ENCODE peak calls at places on chromosomes 3 and 15, in nine cellular contexts. I, F, J, S, A, P, Q, E and O are unnamed samples.

GRCh38 chr3:2206536-2206935 is 107.9 kb downstream of the CNTN4 start:
- DNase-seq in A (no peak), F (no peak), E (no peak), I (no peak), J (no peak), S (no peak), P (no peak), Q (no peak), O (no peak)

GRCh38 chr3:28240440-28240839 is 979 bp upstream of the CMC1 start:
- DNase-seq in I (peak), E (no peak), A (no peak), J (peak), P (no peak), Q (peak), S (no peak), F (no peak), O (no peak)

GRCh38 chr3:157103280-157103679 is 56.7 kb downstream of the CCNL1 start:
- DNase-seq in P (no peak), S (peak), J (no peak), A (no peak), E (no peak), Q (no peak), I (no peak), F (no peak), O (no peak)

GRCh38 chr15:49134683-49135341 is 20.6 kb downstream of the COPS2 start:
- DNase-seq in I (no peak), E (no peak), A (peak), P (no peak), Q (peak), S (no peak), J (no peak), F (peak), O (no peak)

GRCh38 chr3:25789209-25789595 is 688 bp upstream of the OXSM start:
- DNase-seq in A (no peak), E (no peak), F (no peak), S (no peak), J (no peak), P (no peak), I (no peak), Q (no peak), O (no peak)

GRCh38 chr15:79942656-79943481 is 28.1 kb downstream of the BCL2A1 start:
- DNase-seq in A (peak), I (no peak), E (peak), F (peak), S (no peak), Q (no peak), J (no peak), P (no peak), O (peak)

GRCh38 chr15:78914027-78914764 is 30.6 kb downstream of the CTSH start:
- DNase-seq in I (peak), A (peak), J (peak), F (peak), S (no peak), Q (no peak), E (no peak), P (peak), O (peak)

GRCh38 chr3:121979246-121979645 is 42.8 kb downstream of the ILDR1 start:
- DNase-seq in J (no peak), S (no peak), P (no peak), A (no peak), E (peak), Q (no peak), I (no peak), F (no peak), O (peak)

GRCh38 chr3:63674586-63674985 is 22.1 kb downstream of the SNTN start:
- DNase-seq in P (no peak), S (no peak), A (no peak), F (no peak), E (no peak), Q (no peak), J (no peak), I (no peak), O (no peak)

GRCh38 chr3:128461731-128462130 is 5.0 kb downstream of the DNAJB8 start:
- DNase-seq in S (no peak), F (no peak), P (no peak), Q (no peak), J (no peak), I (no peak), E (no peak), A (no peak), O (no peak)

GRCh38 chr15:25251700-25252390 is 187.0 kb downstream of the UBE3A start:
- DNase-seq in F (no peak), E (no peak), Q (no peak), P (no peak), J (no peak), S (no peak), I (no peak), A (no peak), O (no peak)

GRCh38 chr3:45640724-45641361 is 46.3 kb downstream of the LIMD1 start:
- DNase-seq in A (no peak), P (no peak), F (no peak), Q (no peak), E (peak), J (no peak), I (no peak), S (no peak), O (no peak)

GRCh38 chr3:165920984-165921383 is 83.8 kb upstream of the BCHE start:
- DNase-seq in A (no peak), I (no peak), J (no peak), P (no peak), F (no peak), E (no peak), S (no peak), Q (no peak), O (no peak)

GRCh38 chr3:185992801-185993467 is 55.1 kb upstream of the TRA2B start:
- DNase-seq in I (no peak), S (no peak), J (no peak), Q (no peak), F (peak), P (no peak), A (peak), E (no peak), O (no peak)

GRCh38 chr3:85576091-85576690 is 617.4 kb downstream of the CADM2 start:
- DNase-seq in I (peak), P (peak), A (peak), S (peak), E (peak), J (peak), F (no peak), Q (peak), O (peak)

GRCh38 chr3:172142074-172143059 is 103.0 kb downstream of the FNDC3B start:
- DNase-seq in J (peak), E (peak), S (peak), Q (peak), A (peak), I (peak), F (peak), P (no peak), O (peak)

GRCh38 chr3:22245122-22245521 is 494.1 kb upstream of the ZNF385D start:
- DNase-seq in F (peak), S (no peak), A (peak), E (peak), I (peak), P (no peak), Q (no peak), J (no peak), O (peak)

GRCh38 chr3:105137911-105138310 is 228.8 kb upstream of the ALCAM start:
- DNase-seq in Q (no peak), P (no peak), A (peak), E (no peak), F (no peak), J (no peak), I (no peak), S (no peak), O (no peak)

GRCh38 chr15:23370578-23370977 is 16.0 kb downstream of the GOLGA8S start:
- DNase-seq in J (no peak), E (no peak), A (no peak), F (no peak), S (no peak), Q (no peak), I (no peak), P (no peak), O (no peak)
- H3K4me2 ChIP-seq in J (no peak), E (no peak), A (no peak), F (no peak), S (no peak), Q (no peak), I (no peak), P (no peak), O (no peak)

DNA sequence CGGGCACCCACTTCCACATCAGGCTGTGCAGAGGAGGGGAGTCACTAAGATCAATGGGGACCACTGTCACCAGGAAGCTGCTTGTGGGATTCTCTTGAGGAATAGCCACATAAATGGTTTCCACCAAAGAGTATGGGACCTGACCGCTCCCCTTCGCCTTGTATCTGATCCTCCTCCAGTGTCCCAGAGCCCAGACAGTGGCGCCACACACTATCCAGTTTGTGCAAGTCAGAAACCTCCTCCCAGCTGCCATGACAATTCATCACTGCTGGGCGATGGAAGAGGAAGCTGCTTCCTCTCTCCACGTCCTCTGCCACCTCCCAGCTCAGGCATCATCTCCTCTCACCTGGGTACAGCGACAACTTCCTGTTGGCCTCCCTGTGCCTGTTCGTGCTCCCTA is 147.5 kb downstream of the ALDH1A2 start:
- DNase-seq in Q (no peak), A (no peak), P (no peak), F (no peak), S (no peak), J (no peak), E (no peak), I (no peak), O (no peak)
- H3K4me3 ChIP-seq in Q (no peak), A (no peak), P (no peak), F (no peak), S (no peak), J (no peak), E (no peak), I (no peak), O (no peak)

DNA sequence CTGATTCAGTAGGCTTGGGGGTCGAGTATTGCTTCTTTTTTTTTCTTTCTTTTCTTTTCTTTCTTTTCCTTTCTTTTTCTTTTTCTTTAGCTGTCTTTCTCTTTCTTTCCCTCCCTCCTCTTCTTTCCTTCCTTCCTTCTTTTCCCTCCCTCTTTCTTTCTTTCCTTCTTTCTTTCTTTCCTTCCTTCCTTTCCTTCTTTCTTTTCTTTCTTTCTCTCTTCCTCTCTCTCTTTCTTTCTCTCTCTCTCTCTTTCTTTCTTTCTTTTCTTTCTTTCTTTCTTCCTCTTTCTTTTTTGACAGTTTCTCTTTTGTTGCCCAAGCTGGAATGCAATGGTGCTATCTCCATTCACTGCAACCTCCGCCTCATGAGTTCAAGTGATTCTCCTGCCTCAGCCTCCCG is 36.0 kb downstream of the TM4SF4 start:
- DNase-seq in F (no peak), A (no peak), S (no peak), P (no peak), Q (no peak), E (no peak), I (no peak), J (no peak), O (no peak)
- H3K4me2 ChIP-seq in F (no peak), A (no peak), S (no peak), P (no peak), Q (no peak), E (no peak), I (no peak), J (no peak), O (no peak)

DNA sequence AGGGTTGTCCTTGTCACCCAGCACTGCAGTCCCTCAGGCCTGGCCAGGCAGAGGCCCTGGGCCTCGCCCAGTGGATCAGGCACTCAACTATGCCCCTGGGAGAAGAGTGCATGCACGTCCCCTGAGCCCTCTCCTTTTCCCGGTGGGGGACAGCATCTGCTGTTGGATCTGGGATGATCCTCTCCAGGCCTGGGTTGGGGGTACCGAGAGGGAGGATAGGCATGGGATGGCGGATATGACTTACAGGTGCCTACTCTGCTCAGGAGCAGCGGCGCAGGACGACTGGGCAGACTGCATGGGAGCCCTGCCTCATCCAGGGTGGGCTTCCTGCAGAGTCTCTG is 9.0 kb upstream of the APBA2 start:
- DNase-seq in J (no peak), Q (no peak), E (no peak), I (no peak), A (no peak), S (no peak), P (no peak), F (no peak), O (no peak)
- H3K4me3 ChIP-seq in J (no peak), Q (no peak), E (no peak), I (no peak), A (no peak), S (no peak), P (no peak), F (no peak), O (no peak)

DNA sequence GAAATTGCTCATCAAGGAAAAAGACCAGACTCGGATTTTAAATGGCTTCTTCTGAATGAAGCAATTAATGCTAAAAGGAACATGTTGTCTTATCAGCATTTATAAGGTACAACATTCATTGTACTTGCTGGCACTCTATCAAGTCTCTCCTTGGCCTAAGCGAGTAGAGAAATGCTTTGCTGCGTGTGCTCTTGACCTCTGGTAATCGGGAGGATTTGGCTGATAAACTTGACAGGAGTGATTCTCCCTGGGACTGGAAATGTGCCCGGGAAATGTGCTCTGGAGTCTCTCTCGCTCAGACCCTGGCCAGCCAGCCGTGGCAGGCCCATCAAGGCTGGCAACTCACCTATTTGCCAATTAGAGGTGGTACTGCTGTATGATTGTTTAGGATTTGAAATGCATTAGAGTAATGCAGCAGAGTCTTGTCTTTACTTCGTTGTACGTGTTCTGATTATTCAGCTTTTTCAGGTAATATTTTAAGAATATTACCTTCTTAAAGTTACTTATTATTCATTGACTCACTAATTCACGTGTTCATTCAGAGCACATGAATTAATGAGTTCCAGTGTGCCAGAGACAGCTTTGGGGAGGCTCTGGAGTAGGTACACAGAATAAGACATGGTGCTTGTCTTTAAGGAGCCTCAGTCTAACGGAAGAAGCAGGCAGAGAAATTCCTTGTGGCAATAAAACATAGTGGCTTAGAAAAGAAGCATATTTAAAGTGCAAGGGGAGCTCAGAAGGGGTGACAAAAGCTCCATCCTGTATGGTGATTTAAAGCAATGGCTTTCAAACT is 48.0 kb upstream of the TPRG1 start:
- DNase-seq in I (no peak), P (no peak), S (no peak), A (peak), F (peak), J (no peak), E (no peak), Q (no peak), O (no peak)
- H3K4me2 ChIP-seq in I (no peak), P (no peak), S (no peak), A (peak), F (no peak), J (no peak), E (no peak), Q (no peak), O (no peak)

DNA sequence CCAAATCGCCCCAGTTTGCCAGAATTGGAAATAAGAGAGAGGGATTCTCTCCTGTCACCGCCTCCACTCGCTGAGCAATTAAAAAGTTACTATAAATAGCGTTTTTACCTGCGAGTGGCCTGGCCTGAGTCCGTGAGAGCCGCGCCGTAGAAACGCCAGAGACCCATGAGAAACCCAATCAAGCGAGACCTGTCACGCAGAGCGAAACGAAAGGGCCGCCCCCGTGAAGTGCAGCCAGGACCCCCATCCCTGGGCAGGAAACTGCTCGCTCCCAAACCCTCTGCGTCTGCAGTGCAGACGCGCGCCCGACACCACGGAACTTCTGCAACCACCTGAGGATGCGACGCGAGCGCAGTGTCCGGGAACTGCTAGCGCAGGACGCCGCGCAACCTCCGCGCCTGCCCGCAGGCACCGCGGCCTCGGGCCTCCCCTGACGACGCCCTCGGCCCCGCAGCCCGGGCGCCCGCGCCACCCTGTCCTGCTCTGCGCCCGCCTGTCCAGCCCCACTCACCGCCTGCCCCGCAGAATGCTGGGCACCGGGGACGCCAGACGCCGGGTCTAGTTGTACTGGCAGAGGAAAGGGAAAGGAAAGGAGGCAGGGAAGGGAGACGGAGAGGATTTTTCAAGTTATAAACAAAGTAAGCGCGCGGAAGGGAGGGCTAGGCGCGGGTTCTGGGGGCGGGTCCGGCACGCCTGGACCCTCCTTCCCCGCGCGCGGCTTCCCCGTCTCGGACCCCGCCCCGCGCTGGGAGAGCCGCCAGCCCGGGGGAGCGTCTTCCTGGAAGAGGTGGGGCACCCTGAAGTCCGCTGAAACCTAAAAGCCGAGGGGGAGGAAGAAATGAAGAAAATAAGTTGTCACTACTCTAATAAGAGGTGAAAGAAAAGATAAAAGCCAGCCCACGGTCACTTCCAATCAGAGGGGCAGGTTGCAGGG is at the start of gene PLSCR4:
- DNase-seq in J (peak), E (peak), Q (peak), P (peak), I (peak), F (peak), S (no peak), A (peak), O (peak)
- H3K4me3 ChIP-seq in J (peak), E (peak), Q (peak), P (peak), I (peak), F (peak), S (no peak), A (peak), O (peak)

GRCh38 chr3:34444137-34444536 is 645.7 kb downstream of the PDCD6IP start:
- DNase-seq in Q (no peak), I (no peak), A (no peak), F (no peak), E (no peak), P (no peak), S (no peak), J (no peak), O (no peak)
- H3K4me2 ChIP-seq in Q (no peak), I (no peak), A (no peak), F (no peak), E (no peak), P (no peak), S (no peak), J (no peak), O (no peak)

GRCh38 chr3:50626406-50626805 is 9.5 kb downstream of the MAPKAPK3 start:
- DNase-seq in Q (no peak), P (no peak), A (no peak), S (no peak), E (no peak), I (no peak), F (no peak), J (no peak), O (no peak)
- H3K4me3 ChIP-seq in Q (no peak), P (no peak), A (no peak), S (no peak), E (no peak), I (no peak), F (no peak), J (no peak), O (no peak)

GRCh38 chr15:44734839-44735481 is 1.4 kb upstream of the TRIM69 start:
- DNase-seq in F (no peak), P (no peak), S (no peak), Q (no peak), J (no peak), E (no peak), A (no peak), I (no peak), O (no peak)

GRCh38 chr15:44738340-44738984 is 2.1 kb downstream of the TRIM69 start:
- DNase-seq in S (peak), Q (peak), I (peak), E (peak), F (peak), A (peak), J (peak), P (peak), O (peak)

GRCh38 chr15:44735482-44736260 is 657 bp upstream of the TRIM69 start:
- DNase-seq in F (no peak), J (no peak), I (peak), P (no peak), S (no peak), A (no peak), E (no peak), Q (no peak), O (no peak)

DNA sequence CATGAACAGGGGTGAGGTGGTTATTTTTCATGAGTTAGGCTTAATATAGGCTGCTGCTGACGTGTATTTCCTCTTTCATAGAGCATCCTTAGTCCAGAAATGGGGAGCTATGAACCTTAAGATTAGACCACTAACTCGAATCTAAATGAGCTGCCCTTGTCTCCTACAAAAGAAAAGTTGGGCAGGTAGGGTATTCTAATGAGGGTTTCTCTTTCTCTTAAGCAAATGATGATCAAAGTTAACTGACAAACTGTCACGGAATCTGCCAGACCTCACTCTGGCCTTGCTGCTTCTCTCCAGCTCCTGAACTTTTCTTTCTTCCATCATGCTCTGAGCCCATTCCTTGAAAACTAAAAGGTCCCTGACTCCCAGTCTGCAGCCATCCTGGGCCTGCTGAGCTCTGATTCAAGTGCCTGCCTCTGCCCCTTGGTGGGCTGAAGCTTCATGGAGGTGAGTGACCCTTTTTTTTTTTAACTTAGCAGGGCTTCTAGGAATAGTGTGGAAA is at the start of gene TRIM69:
- DNase-seq in Q (no peak), A (no peak), P (no peak), I (no peak), J (no peak), F (no peak), S (peak), E (no peak), O (no peak)
- H3K4me2 ChIP-seq in Q (no peak), A (peak), P (no peak), I (no peak), J (no peak), F (no peak), S (peak), E (no peak), O (no peak)

DNA sequence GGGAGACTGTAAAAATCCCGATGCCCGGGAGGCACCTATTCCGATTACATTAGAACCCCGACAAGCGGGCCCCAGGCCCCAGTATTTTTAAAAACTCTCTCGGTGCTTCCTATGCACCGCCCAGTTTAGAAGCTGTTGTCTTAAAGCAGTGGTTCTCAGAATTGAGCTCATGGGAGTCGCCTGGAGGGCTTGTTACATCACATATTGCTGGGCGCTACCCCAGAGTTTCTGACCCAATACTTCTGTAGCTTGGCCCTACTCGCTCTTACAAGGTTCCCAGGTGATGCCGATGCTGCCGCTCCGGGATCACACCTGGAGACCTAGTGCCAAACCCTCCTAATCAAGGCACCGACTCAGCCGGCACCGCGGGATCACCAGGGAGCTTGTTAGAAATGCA is 35.2 kb downstream of the CPN2 start:
- DNase-seq in J (no peak), P (no peak), E (no peak), I (no peak), Q (no peak), S (no peak), F (peak), A (peak), O (peak)
- H3K4me3 ChIP-seq in J (peak), P (peak), E (peak), I (no peak), Q (no peak), S (no peak), F (peak), A (no peak), O (no peak)